ENCODE peak calls at places on chromosomes 2 and 18, in ten cellular contexts. R, W, Z, A, C, P, Q, B, H and E are unnamed samples.

GRCh38 chr2:167069855-167070254 is 181.6 kb downstream of the XIRP2 start:
- DNase-seq in Q (no peak), B (no peak), R (no peak), P (no peak), W (no peak), H (no peak), A (no peak), Z (no peak), C (no peak), E (no peak)

GRCh38 chr2:144703852-144704324 is 184.0 kb upstream of the ZEB2 start:
- DNase-seq in C (no peak), Z (peak), P (peak), A (peak), B (no peak), W (peak), H (peak), Q (peak), R (peak), E (no peak)

GRCh38 chr2:65607906-65608305 is 175.5 kb upstream of the SPRED2 start:
- DNase-seq in P (no peak), H (no peak), A (no peak), Z (no peak), B (no peak), Q (no peak), C (peak), R (no peak), W (no peak), E (no peak)

GRCh38 chr2:220043155-220043992 is 415.9 kb downstream of the SLC4A3 start:
- DNase-seq in Z (no peak), R (no peak), W (peak), Q (no peak), A (no peak), B (no peak), C (no peak), H (no peak), P (no peak), E (no peak)

GRCh38 chr2:40448476-40449079 is 3.3 kb downstream of the SLC8A1 start:
- DNase-seq in C (peak), R (no peak), P (peak), W (peak), B (peak), Q (peak), A (peak), H (no peak), Z (no peak), E (no peak)

GRCh38 chr2:10501521-10501961 is 53.4 kb upstream of the ODC1 start:
- DNase-seq in H (peak), W (no peak), A (no peak), P (no peak), C (no peak), B (no peak), Q (no peak), R (no peak), Z (peak), E (no peak)

GRCh38 chr2:33287611-33288010 is 188.8 kb upstream of the RASGRP3 start:
- DNase-seq in H (no peak), B (no peak), W (no peak), P (no peak), Q (no peak), R (no peak), A (no peak), Z (no peak), C (no peak), E (no peak)

GRCh38 chr2:201642086-201642578 is 1.2 kb downstream of the TMEM237 start:
- DNase-seq in R (no peak), C (no peak), A (no peak), B (no peak), Q (no peak), Z (no peak), P (no peak), W (no peak), H (no peak), E (no peak)

GRCh38 chr2:50987914-50988313 is 44.0 kb downstream of the NRXN1 start:
- DNase-seq in H (no peak), B (no peak), P (no peak), W (no peak), A (no peak), R (no peak), Z (no peak), C (no peak), Q (no peak), E (no peak)

GRCh38 chr2:234673961-234674759 is 177.3 kb upstream of the ARL4C start:
- DNase-seq in H (no peak), Z (no peak), C (no peak), Q (no peak), B (no peak), R (no peak), W (no peak), A (no peak), P (no peak), E (no peak)

GRCh38 chr2:222436040-222436413 is 11.7 kb downstream of the SGPP2 start:
- DNase-seq in W (no peak), Q (no peak), R (no peak), H (no peak), B (no peak), P (no peak), Z (no peak), C (peak), A (no peak), E (no peak)

GRCh38 chr2:233409286-233409991 is 55.1 kb downstream of the DGKD start:
- DNase-seq in P (no peak), Z (no peak), B (no peak), H (no peak), Q (no peak), W (peak), A (no peak), R (no peak), C (no peak), E (no peak)

DNA sequence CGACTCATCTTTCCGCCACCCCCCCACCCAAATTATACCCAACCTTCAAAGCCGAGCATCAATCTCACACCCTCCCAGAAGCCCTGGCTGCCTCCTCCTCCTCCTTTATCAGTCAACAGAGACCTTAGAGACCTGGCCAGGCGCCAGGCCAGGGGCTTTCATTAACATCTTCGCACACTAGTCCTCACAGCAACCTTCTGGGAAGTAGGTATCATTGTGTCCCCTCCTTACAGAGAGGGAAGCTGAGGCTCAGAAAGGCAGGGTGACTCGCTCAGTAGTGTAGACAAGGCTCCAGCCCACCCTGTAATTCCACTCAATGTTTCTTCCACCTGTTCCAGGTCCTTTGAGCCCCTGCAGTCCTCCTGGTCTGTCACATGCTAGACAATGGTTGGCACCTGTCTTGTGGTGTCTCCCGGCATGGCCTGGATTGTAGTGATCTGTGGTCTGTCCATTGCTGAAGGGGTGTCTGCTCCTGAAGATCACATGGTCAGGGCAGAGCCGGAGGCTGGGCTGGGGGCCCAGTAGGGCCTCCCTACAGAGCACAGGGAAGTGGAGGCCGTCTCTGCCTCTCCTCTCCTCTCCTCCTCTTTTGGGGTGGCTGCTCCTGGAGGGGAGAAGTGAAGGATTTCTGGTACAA is 36.0 kb downstream of the KLHL29 start:
- DNase-seq in W (no peak), A (no peak), Z (no peak), B (no peak), R (no peak), C (no peak), P (no peak), H (no peak), Q (no peak), E (no peak)
- H3K27ac ChIP-seq in W (no peak), A (no peak), Z (no peak), B (no peak), R (no peak), C (no peak), P (no peak), H (no peak), Q (no peak), E (no peak)

GRCh38 chr2:45002661-45003210 is 6.5 kb downstream of the SIX2 start:
- DNase-seq in R (no peak), B (no peak), P (no peak), A (no peak), C (no peak), W (no peak), H (no peak), Z (no peak), Q (no peak), E (no peak)

GRCh38 chr2:45000921-45001628 is 8.2 kb downstream of the SIX2 start:
- DNase-seq in R (no peak), P (no peak), C (no peak), A (no peak), H (no peak), Q (no peak), B (no peak), Z (no peak), W (no peak), E (no peak)

GRCh38 chr2:45000341-45000901 is 8.8 kb downstream of the SIX2 start:
- DNase-seq in B (no peak), C (no peak), Q (no peak), P (no peak), Z (no peak), H (no peak), A (no peak), W (no peak), R (no peak), E (no peak)

GRCh38 chr2:45003586-45004568 is 5.4 kb downstream of the SIX2 start:
- DNase-seq in P (no peak), Z (no peak), A (no peak), B (no peak), H (no peak), C (no peak), Q (no peak), R (no peak), W (no peak), E (no peak)

GRCh38 chr2:45001629-45002385 is 7.4 kb downstream of the SIX2 start:
- DNase-seq in H (no peak), Z (no peak), A (no peak), P (no peak), B (no peak), C (no peak), R (no peak), Q (no peak), W (no peak), E (no peak)
- H3K4me3 ChIP-seq in H (peak), Z (peak), A (no peak), P (no peak), B (no peak), C (no peak), R (peak), Q (no peak), W (no peak), E (no peak)

DNA sequence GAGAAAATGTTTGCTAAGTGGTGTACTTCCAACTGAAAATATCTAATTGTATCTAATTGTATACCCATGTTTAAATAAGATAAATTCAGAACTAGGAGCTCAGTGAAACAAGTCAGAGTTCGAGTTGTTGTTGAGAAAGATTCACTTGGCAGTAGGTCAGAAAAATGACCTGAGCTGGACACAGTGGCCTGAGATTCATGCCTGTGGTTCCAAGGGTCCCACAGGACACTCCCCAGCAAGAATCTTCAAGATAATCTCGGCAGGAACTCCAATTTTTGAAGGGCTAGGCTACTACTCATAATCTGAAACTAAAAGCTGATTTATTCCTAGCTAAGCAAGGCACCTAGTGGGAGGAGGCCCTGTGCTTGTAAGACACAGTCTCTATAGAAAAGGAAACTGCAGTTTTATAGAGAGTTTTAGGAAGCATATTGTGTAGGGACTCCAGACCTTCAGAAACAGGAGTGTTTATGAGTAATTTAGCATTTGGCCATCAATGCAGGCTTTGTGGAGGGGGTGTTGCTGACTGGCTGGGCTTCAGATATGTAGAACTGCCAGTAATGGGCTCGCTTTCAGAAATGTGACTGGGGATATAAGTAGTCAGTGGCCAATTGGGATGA is 43.2 kb downstream of the SP140 start:
- DNase-seq in H (no peak), C (no peak), Q (no peak), A (no peak), B (peak), P (no peak), Z (no peak), W (no peak), R (no peak), E (no peak)
- H3K27ac ChIP-seq in H (no peak), C (no peak), Q (no peak), A (no peak), B (no peak), P (no peak), Z (no peak), W (no peak), R (no peak), E (no peak)

DNA sequence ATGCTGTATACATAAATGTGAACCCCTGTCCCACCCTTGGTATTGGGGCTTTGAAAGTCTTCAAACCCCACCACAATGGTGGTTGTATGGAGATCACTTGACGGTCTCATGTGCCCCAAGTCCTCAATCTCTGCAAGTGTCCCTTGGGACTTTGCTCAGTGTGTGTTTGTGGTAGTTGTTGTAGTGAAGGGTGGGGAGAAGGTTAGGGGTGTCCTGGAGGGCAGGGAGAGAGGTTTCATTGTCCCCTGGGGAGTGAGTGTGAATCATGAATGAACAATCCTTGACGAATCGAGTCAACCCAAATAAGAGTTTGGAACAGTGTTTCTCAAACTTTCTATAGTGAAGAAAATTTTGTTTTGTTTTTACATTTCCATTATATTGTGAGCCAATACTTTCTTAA is 28.1 kb downstream of the COL4A3 start:
- DNase-seq in A (no peak), C (no peak), P (no peak), Q (no peak), B (no peak), R (no peak), Z (no peak), W (no peak), H (no peak), E (no peak)
- H3K4me3 ChIP-seq in A (no peak), C (no peak), P (no peak), Q (no peak), B (no peak), R (no peak), Z (no peak), W (no peak), H (no peak), E (no peak)

GRCh38 chr2:197576631-197577030 is 60.8 kb downstream of the MOB4 start:
- DNase-seq in P (no peak), C (no peak), W (peak), H (no peak), R (no peak), Q (no peak), Z (peak), B (no peak), A (peak), E (no peak)
- H3K27ac ChIP-seq in P (no peak), C (no peak), W (no peak), H (no peak), R (no peak), Q (no peak), Z (no peak), B (no peak), A (peak), E (peak)

GRCh38 chr18:34709631-34710429 is at the start of gene DTNA:
- DNase-seq in H (no peak), C (no peak), A (no peak), P (no peak), R (no peak), Q (no peak), Z (no peak), W (peak), B (no peak), E (no peak)
- H3K4me3 ChIP-seq in H (no peak), C (no peak), A (no peak), P (no peak), R (no peak), Q (no peak), Z (peak), W (peak), B (no peak), E (peak)

DNA sequence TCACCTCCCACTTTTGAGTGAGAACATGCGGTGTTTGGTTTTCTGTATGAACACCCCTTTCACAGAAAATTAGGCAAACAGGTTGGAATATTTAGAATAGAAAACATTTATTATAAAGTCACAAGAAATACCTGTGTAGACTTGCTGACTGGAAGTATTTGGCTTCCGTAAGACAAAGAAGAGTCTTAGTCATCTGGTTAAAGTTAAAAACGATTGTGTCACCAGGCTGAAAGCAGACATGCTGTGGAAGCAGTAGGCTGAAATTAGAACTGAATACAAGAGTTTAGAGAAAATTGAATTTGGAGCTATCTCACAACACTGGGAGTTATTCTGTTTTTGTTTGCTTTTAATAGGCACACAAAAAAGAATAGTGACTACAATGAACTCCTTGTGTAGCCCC is 16.2 kb upstream of the CLASP1 start:
- DNase-seq in Z (no peak), W (no peak), B (no peak), R (no peak), A (no peak), P (no peak), Q (no peak), C (no peak), H (no peak), E (no peak)
- H3K27ac ChIP-seq in Z (no peak), W (no peak), B (no peak), R (no peak), A (no peak), P (no peak), Q (no peak), C (no peak), H (no peak), E (no peak)